ENCODE peak calls at places on chromosome 13, in seven cellular contexts. P, A, E, Y, H, N and Z are unnamed samples.

GRCh38 chr13:72570019-72570418 is 157.4 kb downstream of the MZT1 start:
- DNase-seq in H (no peak), A (no peak), E (no peak), N (no peak), P (no peak), Y (no peak), Z (no peak)

GRCh38 chr13:30978981-30979956 is 46.8 kb downstream of the TEX26 start:
- DNase-seq in P (no peak), N (no peak), Y (no peak), H (peak; percentile 21), E (peak; percentile 92), A (no peak), Z (no peak)

GRCh38 chr13:98503175-98504028 is 73.5 kb downstream of the STK24 start:
- DNase-seq in H (no peak), N (no peak), Y (no peak), A (peak; percentile 34), P (no peak), E (no peak), Z (no peak)

GRCh38 chr13:30165791-30166190 is 141.6 kb downstream of the KATNAL1 start:
- DNase-seq in H (no peak), E (no peak), P (no peak), A (peak; percentile 40), Y (no peak), N (no peak), Z (no peak)

GRCh38 chr13:43273362-43273761 is 250.0 kb downstream of the DNAJC15 start:
- DNase-seq in Y (peak; percentile 33), A (no peak), E (no peak), P (no peak), H (no peak), N (no peak), Z (no peak)

GRCh38 chr13:33285420-33286124 is at the start of gene STARD13:
- DNase-seq in Y (peak; percentile 85), N (peak; percentile 93), E (peak; percentile 89), A (peak; percentile 95), H (peak; percentile 44), P (no peak), Z (no peak)

GRCh38 chr13:113591750-113592149 is 7.2 kb downstream of the TFDP1 start:
- DNase-seq in E (peak; percentile 33), A (no peak), N (no peak), P (no peak), Y (no peak), H (no peak), Z (no peak)

GRCh38 chr13:48977973-48978372 is 2.3 kb downstream of the FNDC3A start:
- DNase-seq in E (no peak), A (no peak), N (no peak), P (no peak), Y (peak; percentile 9), H (peak; percentile 35), Z (no peak)

GRCh38 chr13:80251403-80251802 is 89.5 kb downstream of the SPRY2 start:
- DNase-seq in A (peak; percentile 78), E (no peak), Y (peak; percentile 53), P (no peak), H (no peak), N (no peak), Z (no peak)

GRCh38 chr13:75101997-75102720 is 379.8 kb downstream of the TBC1D4 start:
- DNase-seq in A (peak; percentile 13), N (no peak), E (no peak), P (no peak), H (no peak), Y (peak; percentile 26), Z (no peak)

GRCh38 chr13:60612593-60612992 is 215.6 kb downstream of the TDRD3 start:
- DNase-seq in P (no peak), E (no peak), Y (no peak), A (no peak), H (no peak), N (no peak), Z (no peak)

GRCh38 chr13:76693086-76693485 is 193.1 kb downstream of the KCTD12 start:
- DNase-seq in A (no peak), H (no peak), E (no peak), Y (no peak), P (no peak), N (no peak), Z (no peak)

GRCh38 chr13:44974056-44974798 is 15.0 kb downstream of the NUFIP1 start:
- DNase-seq in E (no peak), N (peak; percentile 16), Y (peak; percentile 39), H (peak; percentile 59), A (peak; percentile 58), P (no peak), Z (no peak)

GRCh38 chr13:26476111-26476743 is 81.3 kb upstream of the WASF3 start:
- DNase-seq in N (no peak), A (no peak), P (no peak), H (no peak), E (peak; percentile 76), Y (no peak), Z (no peak)

GRCh38 chr13:112638157-112638750 is 50.3 kb upstream of the TUBGCP3 start:
- DNase-seq in N (no peak), H (no peak), E (no peak), Y (no peak), P (no peak), A (no peak), Z (no peak)

GRCh38 chr13:96771501-96772367 is 222.5 kb downstream of the OXGR1 start:
- DNase-seq in E (no peak), Y (no peak), N (no peak), P (no peak), H (peak; percentile 14), A (no peak), Z (no peak)

GRCh38 chr13:101307181-101307701 is 109.1 kb downstream of the NALCN start:
- DNase-seq in E (no peak), Y (no peak), N (no peak), A (peak; percentile 38), H (no peak), P (no peak), Z (no peak)

GRCh38 chr13:64556391-64556790 is 2673.7 kb downstream of the PCDH9 start:
- DNase-seq in N (no peak), A (no peak), P (no peak), H (no peak), E (no peak), Y (peak; percentile 43), Z (no peak)

GRCh38 chr13:35936579-35936978 is 194.6 kb downstream of the DCLK1 start:
- DNase-seq in H (no peak), E (no peak), Y (no peak), N (no peak), A (no peak), P (no peak), Z (no peak)

GRCh38 chr13:85408415-85408814 is 390.8 kb downstream of the SLITRK6 start:
- DNase-seq in Y (no peak), A (no peak), H (no peak), E (no peak), N (no peak), P (no peak), Z (no peak)

GRCh38 chr13:112229445-112229844 is 146.7 kb upstream of the SPACA7 start:
- DNase-seq in H (no peak), P (no peak), E (no peak), Y (no peak), A (no peak), N (no peak), Z (no peak)

GRCh38 chr13:46341112-46341711 is 45.8 kb downstream of the RUBCNL start:
- DNase-seq in H (peak; percentile 47), A (peak; percentile 87), Y (peak; percentile 9), P (no peak), E (no peak), N (no peak), Z (no peak)

GRCh38 chr13:86563308-86563707 is 764.1 kb upstream of the SLITRK6 start:
- DNase-seq in Y (peak; percentile 28), H (no peak), E (no peak), P (no peak), A (peak; percentile 86), N (no peak), Z (no peak)

GRCh38 chr13:91534996-91535395 is 136.6 kb downstream of the GPC5 start:
- DNase-seq in H (no peak), P (no peak), Y (no peak), N (no peak), A (no peak), E (no peak), Z (no peak)

GRCh38 chr13:41494202-41494601 is 36.9 kb downstream of the RGCC start:
- DNase-seq in E (no peak), P (no peak), Y (no peak), A (no peak), H (no peak), N (no peak), Z (no peak)

GRCh38 chr13:42218576-42218975 is 53.4 kb upstream of the AKAP11 start:
- DNase-seq in E (no peak), P (no peak), N (no peak), Y (no peak), H (no peak), A (no peak), Z (no peak)

GRCh38 chr13:50238922-50239321 is 223.7 kb downstream of the KCNRG start:
- DNase-seq in P (no peak), A (no peak), Y (no peak), E (no peak), N (no peak), H (no peak), Z (no peak)

GRCh38 chr13:110555601-110556223 is 5.8 kb downstream of the RAB20 start:
- DNase-seq in E (no peak), P (no peak), N (no peak), A (no peak), Y (no peak), H (peak; percentile 72), Z (no peak)

GRCh38 chr13:42355841-42356575 is 84.1 kb downstream of the AKAP11 start:
- DNase-seq in A (no peak), P (no peak), H (no peak), Y (no peak), N (no peak), E (no peak), Z (no peak)

GRCh38 chr13:36530861-36531590 is 98.7 kb downstream of the CCNA1 start:
- DNase-seq in E (no peak), H (peak; percentile 33), A (no peak), N (no peak), P (no peak), Y (no peak), Z (no peak)

GRCh38 chr13:99376132-99376531 is 68.9 kb upstream of the GPR183 start:
- DNase-seq in Y (no peak), A (peak; percentile 4), H (no peak), E (peak; percentile 39), P (no peak), N (no peak), Z (no peak)